ENCODE peak calls at places on chromosomes 7 and 10, in six cellular contexts. Y is fibroblast of lung; I is neural progenitor cell; L is CD8-positive, alpha-beta T cell; H is cardiac fibroblast; F is AG04449. M is an unnamed sample.

GRCh38 chr7:378551-379455 is 88.8 kb downstream of the FOXL3 start:
- DNase-seq in Y (no peak), I (peak; percentile 39), L (no peak), H (no peak), F (no peak), M (no peak)

GRCh38 chr10:96413151-96413787 is 54.5 kb upstream of the OPALIN start:
- DNase-seq in Y (no peak), I (no peak), L (no peak), H (no peak), F (no peak), M (no peak)

GRCh38 chr7:55100172-55100961 is 81.5 kb downstream of the EGFR start:
- DNase-seq in Y (peak; percentile 64), I (no peak), L (no peak), H (no peak), F (no peak), M (no peak)

GRCh38 chr7:148515237-148515636 is 75.3 kb upstream of the C7orf33 start:
- DNase-seq in Y (no peak), I (no peak), L (no peak), H (no peak), F (no peak), M (no peak)

GRCh38 chr10:100747061-100747825 is 1.9 kb downstream of the PAX2 start:
- DNase-seq in Y (no peak), I (peak; percentile 49), L (no peak), H (no peak), F (no peak), M (no peak)

GRCh38 chr10:57096044-57096443 is 735.0 kb upstream of the ZWINT start:
- DNase-seq in Y (no peak), I (no peak), L (no peak), H (no peak), F (no peak), M (no peak)

GRCh38 chr7:133517766-133518165 is 264.9 kb downstream of the EXOC4 start:
- DNase-seq in Y (no peak), I (no peak), L (no peak), H (peak; percentile 13), F (no peak), M (no peak)

GRCh38 chr7:120180221-120180620 is 92.8 kb upstream of the KCND2 start:
- DNase-seq in Y (peak; percentile 49), I (no peak), L (no peak), H (no peak), F (no peak), M (no peak)

GRCh38 chr7:424301-424935 is 95.2 kb downstream of the PDGFA start:
- DNase-seq in Y (no peak), I (no peak), L (no peak), H (no peak), F (no peak), M (no peak)

GRCh38 chr10:14673189-14673947 is 101.3 kb downstream of the FAM107B start:
- DNase-seq in Y (peak; percentile 21), I (no peak), L (no peak), H (no peak), F (no peak), M (no peak)

GRCh38 chr10:70430489-70431445 is 10.7 kb downstream of the NODAL start:
- DNase-seq in Y (peak; percentile 99), I (peak; percentile 20), L (no peak), H (peak; percentile 56), F (no peak), M (peak; percentile 27)

GRCh38 chr10:63054889-63055606 is 78.1 kb upstream of the NRBF2 start:
- DNase-seq in Y (no peak), I (no peak), L (no peak), H (peak; percentile 36), F (no peak), M (no peak)

GRCh38 chr10:61452229-61452651 is 941 bp downstream of the TMEM26 start:
- DNase-seq in Y (peak; percentile 29), I (peak; percentile 62), L (no peak), H (no peak), F (no peak), M (no peak)

GRCh38 chr7:111159426-111159825 is 68.5 kb downstream of the LRRN3 start:
- DNase-seq in Y (peak; percentile 22), I (no peak), L (no peak), H (peak; percentile 79), F (no peak), M (peak; percentile 7)

GRCh38 chr10:62162261-62162660 is 106.4 kb downstream of the RTKN2 start:
- DNase-seq in Y (no peak), I (no peak), L (no peak), H (no peak), F (no peak), M (no peak)

GRCh38 chr7:22564511-22565045 is 64.6 kb upstream of the STEAP1B start:
- DNase-seq in Y (peak; percentile 81), I (no peak), L (no peak), H (peak; percentile 97), F (no peak), M (peak; percentile 86)

GRCh38 chr7:34747842-34748241 is 89.8 kb downstream of the NPSR1 start:
- DNase-seq in Y (no peak), I (no peak), L (no peak), H (no peak), F (no peak), M (no peak)

GRCh38 chr10:132962623-132963429 is 20.5 kb upstream of the CFAP46 start:
- DNase-seq in Y (peak; percentile 30), I (no peak), L (no peak), H (peak; percentile 36), F (no peak), M (no peak)

GRCh38 chr7:123795917-123796316 is 47.1 kb upstream of the WASL start:
- DNase-seq in Y (no peak), I (no peak), L (no peak), H (no peak), F (no peak), M (no peak)

GRCh38 chr10:75653761-75654160 is 222.3 kb downstream of the LRMDA start:
- DNase-seq in Y (no peak), I (no peak), L (no peak), H (peak; percentile 1), F (no peak), M (no peak)

GRCh38 chr7:134946260-134946659 is 40.0 kb upstream of the AGBL3 start:
- DNase-seq in Y (peak; percentile 52), I (no peak), L (no peak), H (peak; percentile 49), F (no peak), M (peak; percentile 25)

GRCh38 chr10:62157601-62158000 is 111.0 kb downstream of the RTKN2 start:
- DNase-seq in Y (no peak), I (no peak), L (no peak), H (no peak), F (no peak), M (no peak)

GRCh38 chr10:63976538-63976937 is 455.3 kb downstream of the REEP3 start:
- DNase-seq in Y (peak; percentile 6), I (peak; percentile 73), L (no peak), H (peak; percentile 46), F (no peak), M (no peak)

GRCh38 chr7:37336259-37336658 is 112.4 kb downstream of the ELMO1 start:
- DNase-seq in Y (no peak), I (no peak), L (no peak), H (no peak), F (no peak), M (no peak)

GRCh38 chr10:130336612-130337304 is 200.6 kb downstream of the GLRX3 start:
- DNase-seq in Y (no peak), I (peak; percentile 65), L (no peak), H (no peak), F (no peak), M (no peak)

GRCh38 chr10:63886281-63887025 is 365.3 kb downstream of the REEP3 start:
- DNase-seq in Y (no peak), I (no peak), L (no peak), H (no peak), F (no peak), M (no peak)

GRCh38 chr7:102310414-102310815 is 23.7 kb downstream of the SH2B2 start:
- DNase-seq in Y (no peak), I (peak; percentile 61), L (no peak), H (no peak), F (no peak), M (no peak)

GRCh38 chr10:129063212-129063611 is 403.8 kb upstream of the MGMT start:
- DNase-seq in Y (no peak), I (no peak), L (no peak), H (no peak), F (no peak), M (no peak)

GRCh38 chr7:51084121-51084520 is 232.5 kb downstream of the COBL start:
- DNase-seq in Y (no peak), I (no peak), L (no peak), H (no peak), F (no peak), M (no peak)

GRCh38 chr7:16463520-16463919 is 2.0 kb downstream of the SOSTDC1 start:
- DNase-seq in Y (no peak), I (no peak), L (no peak), H (no peak), F (no peak), M (no peak)
- H3K4me3 ChIP-seq in Y (no peak overlapping the region), I (no peak overlapping the region), L (no peak overlapping the region), H (no peak overlapping the region), F (no peak overlapping the region), M (no peak overlapping the region)

GRCh38 chr7:100612730-100613446 is 548 bp downstream of the MOSPD3 start:
- DNase-seq in Y (no peak), I (peak; percentile 62), L (no peak), H (no peak), F (no peak), M (no peak)
- TF ChIP-seq CTCF in Y (peak; percentile 10), I (peak; percentile 45), L (no peak), H (no peak), F (no peak), M (no peak)

GRCh38 chr7:155787171-155787851 is 25.0 kb downstream of the SHH start:
- DNase-seq in Y (peak; percentile 35), I (peak; percentile 56), L (no peak), H (no peak), F (no peak), M (no peak)
- H3K4me3 ChIP-seq in Y (peak overlapping the region; percentile 38), I (peak overlapping the region; percentile 63), L (no peak overlapping the region), H (peak overlapping the region; percentile 61), F (peak overlapping the region; percentile 64), M (peak overlapping the region; percentile 54)

GRCh38 chr7:74194686-74195085 is 15.1 kb upstream of the LAT2 start:
- DNase-seq in Y (no peak), I (no peak), L (no peak), H (no peak), F (no peak), M (no peak)

GRCh38 chr7:74193054-74193453 is 16.8 kb upstream of the LAT2 start:
- DNase-seq in Y (no peak), I (no peak), L (no peak), H (no peak), F (no peak), M (no peak)

GRCh38 chr7:74190259-74190658 is 16.1 kb downstream of the EIF4H start:
- DNase-seq in Y (no peak), I (no peak), L (no peak), H (no peak), F (no peak), M (no peak)

GRCh38 chr7:74191231-74191630 is 17.1 kb downstream of the EIF4H start:
- DNase-seq in Y (no peak), I (no peak), L (no peak), H (no peak), F (no peak), M (no peak)

GRCh38 chr7:74193913-74194312 is 15.9 kb upstream of the LAT2 start:
- DNase-seq in Y (no peak), I (no peak), L (no peak), H (no peak), F (no peak), M (no peak)
- TF ChIP-seq CTCF in Y (no peak), I (no peak), L (no peak), H (no peak), F (no peak), M (no peak)